ENCODE peak calls at places on chromosomes 11 and 22, in six cellular contexts. V is kidney, M is IMR-90, X is colonic mucosa, H is neural progenitor cell, E is fibroblast of lung. Y is an unnamed sample. For H3K4me1, the result is how much of the 10 kb centered on the place peaks cover.

GRCh38 chr11:30698425-30698824 is 112.3 kb upstream of the MPPED2 start:
- DNase-seq in M (no peak), X (no peak), E (no peak), H (no peak), V (no peak), Y (no peak)

GRCh38 chr11:93515438-93515837 is 27.8 kb downstream of the SMCO4 start:
- DNase-seq in H (no peak), X (no peak), V (no peak), M (no peak), E (no peak), Y (no peak)

GRCh38 chr11:19861171-19861570 is 148.5 kb downstream of the NAV2 start:
- DNase-seq in V (no peak), X (no peak), H (no peak), E (no peak), M (no peak), Y (no peak)

GRCh38 chr11:62922653-62923371 is 1.6 kb upstream of the CHRM1 start:
- DNase-seq in E (no peak), M (no peak), V (peak), X (no peak), H (peak), Y (peak)

GRCh38 chr11:43818220-43818619 is 62.4 kb upstream of the ALKBH3 start:
- DNase-seq in H (no peak), V (no peak), M (peak), E (no peak), X (no peak), Y (no peak)

GRCh38 chr11:597166-597725 is 18.5 kb downstream of the IRF7 start:
- DNase-seq in V (no peak), M (no peak), H (peak), X (no peak), E (no peak), Y (peak)

GRCh38 chr11:44611687-44612437 is 46.4 kb downstream of the CD82 start:
- DNase-seq in E (no peak), H (no peak), X (no peak), V (no peak), M (no peak), Y (no peak)

GRCh38 chr22:46797355-46797754 is 34.9 kb downstream of the TBC1D22A start:
- DNase-seq in V (peak), X (no peak), E (peak), M (peak), H (no peak), Y (peak)

GRCh38 chr22:40041738-40042137 is 47.0 kb downstream of the FAM83F start:
- DNase-seq in M (no peak), V (no peak), E (no peak), X (no peak), H (no peak), Y (no peak)

GRCh38 chr22:25942126-25942988 is 200.4 kb downstream of the MYO18B start:
- DNase-seq in H (no peak), M (no peak), V (no peak), E (no peak), X (no peak), Y (no peak)

GRCh38 chr22:38954414-38955043 is 2.9 kb upstream of the APOBEC3A start:
- DNase-seq in X (no peak), M (no peak), E (no peak), H (no peak), V (peak), Y (no peak)

GRCh38 chr22:38953577-38954413 is 3.6 kb upstream of the APOBEC3A start:
- DNase-seq in H (no peak), M (no peak), V (peak), E (no peak), X (peak), Y (no peak)

GRCh38 chr22:38955926-38956325 is 1.5 kb upstream of the APOBEC3A start:
- DNase-seq in E (no peak), V (peak), X (no peak), H (no peak), M (no peak), Y (no peak)

GRCh38 chr22:38956551-38956950 is 858 bp upstream of the APOBEC3A start:
- DNase-seq in H (no peak), V (peak), E (no peak), X (no peak), M (no peak), Y (no peak)

GRCh38 chr22:38955250-38955775 is 2.1 kb upstream of the APOBEC3A start:
- DNase-seq in E (no peak), H (no peak), M (no peak), X (no peak), V (peak), Y (no peak)
- H3K9ac ChIP-seq in E (no peak), H (no peak), M (no peak), X (no peak), V (no peak), Y (no peak)

GRCh38 chr11:131703311-131703710 is 332.9 kb downstream of the NTM start:
- DNase-seq in E (no peak), M (no peak), H (no peak), X (no peak), V (no peak), Y (no peak)
- TF ChIP-seq CTCF in E (no peak), M (no peak), H (no peak), X (no peak), V (no peak), Y (no peak)

DNA sequence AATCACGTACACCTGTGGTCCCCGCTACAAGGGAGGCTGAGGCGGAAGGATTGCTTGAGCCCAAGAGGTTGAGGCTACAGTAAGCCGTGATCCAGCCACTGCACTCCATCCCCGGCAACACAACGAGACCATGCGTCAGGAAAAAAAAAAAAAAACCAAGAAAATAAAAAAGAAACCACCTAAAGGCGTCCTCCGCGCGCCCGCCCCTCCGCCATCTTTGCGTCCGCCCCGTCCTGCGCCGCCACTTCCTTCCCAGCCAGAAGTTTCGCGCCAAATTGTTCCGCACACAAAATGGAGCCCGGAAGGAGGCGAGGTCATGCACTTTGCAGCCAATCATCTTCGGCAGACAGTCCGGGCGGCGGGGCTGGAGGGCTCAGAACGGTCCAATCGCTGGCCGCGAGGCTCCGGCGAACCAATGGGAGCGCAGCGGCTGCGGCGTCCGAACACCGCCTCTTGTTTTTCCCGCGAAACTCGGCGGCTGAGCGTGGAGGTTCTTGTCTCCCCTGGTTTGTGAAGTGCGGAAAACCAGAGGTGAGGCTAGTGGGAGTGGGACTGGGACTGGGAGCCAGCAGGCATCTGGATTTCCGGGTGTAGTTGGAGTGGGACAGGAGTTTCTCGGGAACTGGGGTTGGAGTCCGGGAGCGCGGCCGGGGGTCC is at the start of gene MCM5:
- DNase-seq in H (peak), E (peak), X (peak), M (peak), V (peak), Y (peak)
- H3K4me1 ChIP-seq in H (under half), E (under half), X (under half), M (under half), V (under half), Y (under half)

GRCh38 chr11:85095239-85095638 is 531.9 kb downstream of the DLG2 start:
- DNase-seq in E (no peak), V (no peak), M (no peak), X (no peak), H (no peak), Y (no peak)

GRCh38 chr11:85099522-85099921 is 527.6 kb downstream of the DLG2 start:
- DNase-seq in H (no peak), V (no peak), X (no peak), M (no peak), E (no peak), Y (no peak)

GRCh38 chr11:85094795-85095194 is 532.3 kb downstream of the DLG2 start:
- DNase-seq in E (no peak), V (no peak), X (no peak), M (no peak), H (no peak), Y (no peak)

GRCh38 chr11:85096939-85097338 is 530.2 kb downstream of the DLG2 start:
- DNase-seq in E (no peak), M (no peak), X (no peak), V (no peak), H (no peak), Y (no peak)

DNA sequence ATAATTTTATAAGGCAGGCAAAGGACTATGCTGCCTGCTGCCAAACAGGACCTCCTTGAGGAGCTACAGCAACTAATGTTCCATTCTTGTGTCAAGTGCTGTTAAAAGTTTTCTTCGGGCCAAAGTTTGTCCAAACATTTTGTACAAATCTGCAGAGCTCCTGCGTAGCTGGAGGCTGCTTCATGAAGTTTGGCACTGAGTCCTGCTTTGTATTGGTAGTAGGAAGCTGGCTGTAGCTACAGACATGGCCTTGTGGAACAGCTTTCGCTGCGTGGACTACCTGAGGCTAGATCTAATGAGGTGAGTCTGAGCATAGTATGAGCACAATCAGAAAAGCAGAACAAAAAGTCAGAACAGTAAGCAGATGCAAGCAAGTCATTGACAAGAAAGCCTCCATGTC is 528.1 kb downstream of the DLG2 start:
- DNase-seq in X (no peak), V (no peak), E (peak), H (no peak), M (no peak), Y (no peak)
- H3K9ac ChIP-seq in X (no peak), V (no peak), E (no peak), H (no peak), M (no peak), Y (no peak)

Y was measured in endodermal cell.